ENCODE peak calls at places on chromosome X, in four cellular contexts. J is anterior cingulate cortex, R is mucosa of descending colon, U is head of caudate nucleus. A is an unnamed sample.

GRCh38 chrX:110675866-110676265 is 119.8 kb downstream of the CHRDL1 start:
- DNase-seq in J (no peak), R (no peak), U (no peak), A (no peak)

GRCh38 chrX:154712781-154713391 is 38.0 kb downstream of the GAB3 start:
- DNase-seq in J (no peak), R (no peak), U (no peak), A (peak)

GRCh38 chrX:144586756-144587155 is 660.5 kb upstream of the SPANXN1 start:
- DNase-seq in J (no peak), R (no peak), U (no peak), A (no peak)

GRCh38 chrX:38898261-38898660 is 97.0 kb downstream of the MID1IP1 start:
- DNase-seq in J (no peak), R (no peak), U (no peak), A (no peak)

GRCh38 chrX:11375614-11376119 is 82.5 kb downstream of the AMELX start:
- DNase-seq in J (no peak), R (no peak), U (no peak), A (no peak)

GRCh38 chrX:132636080-132636479 is 147.2 kb upstream of the MBNL3 start:
- DNase-seq in J (no peak), R (no peak), U (no peak), A (no peak)

GRCh38 chrX:85244411-85245210 is 820 bp downstream of the ZNF711 start:
- DNase-seq in J (peak), R (peak), U (no peak), A (peak)

GRCh38 chrX:15983034-15983433 is 128.4 kb upstream of the AP1S2 start:
- DNase-seq in J (no peak), R (no peak), U (no peak), A (no peak)

GRCh38 chrX:12794654-12795053 is 3.4 kb downstream of the PRPS2 start:
- DNase-seq in J (no peak), R (no peak), U (no peak), A (no peak)

GRCh38 chrX:36266155-36266554 is 346.6 kb downstream of the CFAP47 start:
- DNase-seq in J (no peak), R (no peak), U (no peak), A (no peak)

GRCh38 chrX:111837226-111837625 is 38.8 kb upstream of the TRPC5OS start:
- DNase-seq in J (peak), R (no peak), U (no peak), A (no peak)

GRCh38 chrX:133749370-133749769 is 236.0 kb downstream of the GPC3 start:
- DNase-seq in J (no peak), R (no peak), U (no peak), A (no peak)

GRCh38 chrX:13694359-13694758 is 5.4 kb downstream of the RAB9A start:
- DNase-seq in J (no peak), R (no peak), U (no peak), A (no peak)

GRCh38 chrX:48715876-48716502 is 19.5 kb downstream of the SUV39H1 start:
- DNase-seq in J (no peak), R (no peak), U (no peak), A (no peak)

GRCh38 chrX:31314921-31315320 is 243.1 kb upstream of the FTHL17 start:
- DNase-seq in J (no peak), R (no peak), U (no peak), A (no peak)

GRCh38 chrX:84155938-84156337 is 32.1 kb downstream of the RPS6KA6 start:
- DNase-seq in J (no peak), R (no peak), U (no peak), A (no peak)

GRCh38 chrX:136063340-136064079 is 78.3 kb downstream of the SLC9A6 start:
- DNase-seq in J (no peak), R (no peak), U (no peak), A (no peak)

GRCh38 chrX:13212191-13212651 is 107.6 kb downstream of the ATXN3L start:
- DNase-seq in J (no peak), R (no peak), U (no peak), A (no peak)

GRCh38 chrX:113790987-113791386 is 792.9 kb upstream of the HTR2C start:
- DNase-seq in J (no peak), R (no peak), U (no peak), A (no peak)

GRCh38 chrX:19535481-19535880 is 20.2 kb upstream of the MAP3K15 start:
- DNase-seq in J (no peak), R (no peak), U (no peak), A (no peak)

GRCh38 chrX:56564921-56565861 is 1.8 kb downstream of the UBQLN2 start:
- DNase-seq in J (peak), R (peak), U (no peak), A (no peak)

GRCh38 chrX:13277539-13277938 is 42.3 kb downstream of the ATXN3L start:
- DNase-seq in J (no peak), R (no peak), U (no peak), A (no peak)

GRCh38 chrX:7690842-7691241 is 152.1 kb upstream of the VCX start:
- DNase-seq in J (no peak), R (no peak), U (no peak), A (no peak)

GRCh38 chrX:119145241-119145653 is 17.6 kb upstream of the KIAA1210 start:
- DNase-seq in J (peak), R (no peak), U (no peak), A (no peak)

GRCh38 chrX:104697264-104697663 is 131.3 kb downstream of the IL1RAPL2 start:
- DNase-seq in J (no peak), R (no peak), U (no peak), A (no peak)

GRCh38 chrX:14398725-14399124 is 130.6 kb upstream of the GLRA2 start:
- DNase-seq in J (no peak), R (no peak), U (no peak), A (no peak)

GRCh38 chrX:18012974-18013373 is 151.9 kb upstream of the RAI2 start:
- DNase-seq in J (no peak), R (no peak), U (no peak), A (no peak)

GRCh38 chrX:121308276-121308805 is 260.9 kb downstream of the GLUD2 start:
- DNase-seq in J (peak), R (no peak), U (no peak), A (no peak)

A was measured in SW 1271.